ENCODE peak calls at places on chromosome 12, in five cellular contexts. K is GM04504, Y is neural crest cell, X is H54, O is LoVo. G is an unnamed sample.

GRCh38 chr12:100110276-100110675 is 32.4 kb downstream of the BLTP3B start:
- DNase-seq in X (no peak), Y (no peak), O (no peak), K (no peak), G (no peak)

GRCh38 chr12:100199347-100200136 is 1.1 kb upstream of the ACTR6 start:
- DNase-seq in X (peak; percentile 79), O (peak; percentile 83), K (no peak), Y (peak; percentile 29), G (peak; percentile 71)

GRCh38 chr12:21527451-21528180 is 1.5 kb downstream of the SPX start:
- DNase-seq in X (no peak), O (peak; percentile 17), Y (peak; percentile 54), K (peak; percentile 14), G (peak; percentile 80)

GRCh38 chr12:49358548-49359141 is 8.6 kb upstream of the SPATS2 start:
- DNase-seq in O (peak; percentile 61), X (no peak), K (no peak), Y (peak; percentile 57), G (peak; percentile 67)

GRCh38 chr12:32501835-32502333 is 102.5 kb downstream of the FGD4 start:
- DNase-seq in K (peak; percentile 16), O (no peak), Y (peak; percentile 72), X (peak; percentile 4), G (peak; percentile 71)

GRCh38 chr12:65510584-65511050 is 232.1 kb downstream of the MSRB3 start:
- DNase-seq in O (peak; percentile 82), X (no peak), Y (peak; percentile 61), K (no peak), G (no peak)

GRCh38 chr12:60415361-60415760 is 819.5 kb downstream of the SLC16A7 start:
- DNase-seq in X (no peak), K (no peak), Y (no peak), O (no peak), G (no peak)

GRCh38 chr12:122437656-122438121 is 15.2 kb upstream of the CLIP1 start:
- DNase-seq in K (peak; percentile 63), X (peak; percentile 68), Y (no peak), O (peak; percentile 35), G (no peak)

GRCh38 chr12:65663648-65664047 is 160.6 kb upstream of the HMGA2 start:
- DNase-seq in X (no peak), Y (no peak), K (no peak), O (no peak), G (no peak)

GRCh38 chr12:3627336-3627735 is 125.6 kb downstream of the CRACR2A start:
- DNase-seq in O (no peak), X (no peak), Y (no peak), K (no peak), G (no peak)

GRCh38 chr12:117837737-117838050 is 131.1 kb downstream of the KSR2 start:
- DNase-seq in Y (no peak), O (no peak), K (no peak), X (no peak), G (no peak)

GRCh38 chr12:48815281-48816110 is 2.8 kb upstream of the CACNB3 start:
- DNase-seq in O (peak; percentile 89), K (peak; percentile 67), Y (peak; percentile 70), X (peak; percentile 83), G (peak; percentile 44)

G was measured in NCI-H1930.